ENCODE peak calls at places on chromosome 14, in six cellular contexts. One of them, this sample, is unnamed.

GRCh38 chr14:78950654-78951053 is 780.5 kb downstream of the NRXN3 start:
- DNase-seq in stimulated activated CD8-positive, alpha-beta memory T cell treated with anti-CD3 and anti-CD28 coated beads, Interleukin-4, amount 100 ng/mL, for 24 hours: no peak
- DNase-seq in left ventricle myocardium superior: no peak
- DNase-seq in fibroblast of mammary gland: peak
- DNase-seq in HEK293T: no peak
- DNase-seq in NCI-H1436: no peak
- DNase-seq in this sample: no peak

GRCh38 chr14:67432088-67432564 is 20.2 kb upstream of the PLEK2 start:
- DNase-seq in stimulated activated CD8-positive, alpha-beta memory T cell treated with anti-CD3 and anti-CD28 coated beads, Interleukin-4, amount 100 ng/mL, for 24 hours: no peak
- DNase-seq in left ventricle myocardium superior: no peak
- DNase-seq in fibroblast of mammary gland: no peak
- DNase-seq in HEK293T: no peak
- DNase-seq in NCI-H1436: no peak
- DNase-seq in this sample: no peak

GRCh38 chr14:53217283-53217994 is 64.3 kb upstream of the DDHD1 start:
- DNase-seq in stimulated activated CD8-positive, alpha-beta memory T cell treated with anti-CD3 and anti-CD28 coated beads, Interleukin-4, amount 100 ng/mL, for 24 hours: peak
- DNase-seq in left ventricle myocardium superior: peak
- DNase-seq in fibroblast of mammary gland: peak
- DNase-seq in HEK293T: peak
- DNase-seq in NCI-H1436: peak
- DNase-seq in this sample: peak

GRCh38 chr14:94119071-94119470 is 8.5 kb downstream of the IFI27 start:
- DNase-seq in stimulated activated CD8-positive, alpha-beta memory T cell treated with anti-CD3 and anti-CD28 coated beads, Interleukin-4, amount 100 ng/mL, for 24 hours: no peak
- DNase-seq in left ventricle myocardium superior: no peak
- DNase-seq in fibroblast of mammary gland: no peak
- DNase-seq in HEK293T: no peak
- DNase-seq in NCI-H1436: no peak
- DNase-seq in this sample: no peak

GRCh38 chr14:91344107-91344506 is 73.5 kb downstream of the CCDC88C start:
- DNase-seq in stimulated activated CD8-positive, alpha-beta memory T cell treated with anti-CD3 and anti-CD28 coated beads, Interleukin-4, amount 100 ng/mL, for 24 hours: no peak
- DNase-seq in left ventricle myocardium superior: no peak
- DNase-seq in fibroblast of mammary gland: no peak
- DNase-seq in HEK293T: no peak
- DNase-seq in NCI-H1436: no peak
- DNase-seq in this sample: no peak

GRCh38 chr14:50773632-50774541 is 57.1 kb downstream of the NIN start:
- DNase-seq in stimulated activated CD8-positive, alpha-beta memory T cell treated with anti-CD3 and anti-CD28 coated beads, Interleukin-4, amount 100 ng/mL, for 24 hours: no peak
- DNase-seq in left ventricle myocardium superior: no peak
- DNase-seq in fibroblast of mammary gland: peak
- DNase-seq in HEK293T: peak
- DNase-seq in NCI-H1436: no peak
- DNase-seq in this sample: no peak

GRCh38 chr14:22836301-22837058 is at the start of gene MMP14:
- DNase-seq in stimulated activated CD8-positive, alpha-beta memory T cell treated with anti-CD3 and anti-CD28 coated beads, Interleukin-4, amount 100 ng/mL, for 24 hours: no peak
- DNase-seq in left ventricle myocardium superior: peak
- DNase-seq in fibroblast of mammary gland: peak
- DNase-seq in HEK293T: no peak
- DNase-seq in NCI-H1436: no peak
- DNase-seq in this sample: no peak

GRCh38 chr14:75654127-75654732 is 6.4 kb downstream of the ERG28 start:
- DNase-seq in stimulated activated CD8-positive, alpha-beta memory T cell treated with anti-CD3 and anti-CD28 coated beads, Interleukin-4, amount 100 ng/mL, for 24 hours: peak
- DNase-seq in left ventricle myocardium superior: peak
- DNase-seq in fibroblast of mammary gland: peak
- DNase-seq in HEK293T: peak
- DNase-seq in NCI-H1436: peak
- DNase-seq in this sample: peak

GRCh38 chr14:33754264-33754663 is 196.6 kb downstream of the EGLN3 start:
- DNase-seq in stimulated activated CD8-positive, alpha-beta memory T cell treated with anti-CD3 and anti-CD28 coated beads, Interleukin-4, amount 100 ng/mL, for 24 hours: no peak
- DNase-seq in left ventricle myocardium superior: no peak
- DNase-seq in fibroblast of mammary gland: peak
- DNase-seq in HEK293T: no peak
- DNase-seq in NCI-H1436: no peak
- DNase-seq in this sample: no peak

GRCh38 chr14:104827173-104828055 is 26.5 kb downstream of the ZBTB42 start:
- DNase-seq in stimulated activated CD8-positive, alpha-beta memory T cell treated with anti-CD3 and anti-CD28 coated beads, Interleukin-4, amount 100 ng/mL, for 24 hours: peak
- DNase-seq in left ventricle myocardium superior: peak
- DNase-seq in fibroblast of mammary gland: peak
- DNase-seq in HEK293T: peak
- DNase-seq in NCI-H1436: no peak
- DNase-seq in this sample: no peak

GRCh38 chr14:72679106-72679505 is 214.8 kb downstream of the DPF3 start:
- DNase-seq in stimulated activated CD8-positive, alpha-beta memory T cell treated with anti-CD3 and anti-CD28 coated beads, Interleukin-4, amount 100 ng/mL, for 24 hours: no peak
- DNase-seq in left ventricle myocardium superior: peak
- DNase-seq in fibroblast of mammary gland: peak
- DNase-seq in HEK293T: no peak
- DNase-seq in NCI-H1436: no peak
- DNase-seq in this sample: no peak

GRCh38 chr14:76924363-76925151 is 98.3 kb downstream of the LRRC74A start:
- DNase-seq in stimulated activated CD8-positive, alpha-beta memory T cell treated with anti-CD3 and anti-CD28 coated beads, Interleukin-4, amount 100 ng/mL, for 24 hours: no peak
- DNase-seq in left ventricle myocardium superior: no peak
- DNase-seq in fibroblast of mammary gland: no peak
- DNase-seq in HEK293T: no peak
- DNase-seq in NCI-H1436: peak
- DNase-seq in this sample: no peak

This sample was measured in natural killer cell treated with Interleukin-12 subunit alpha and Interleukin-12 subunit beta and Interleukin-15 and Interleukin-18, amount 100 ng/mL, for 72 hours.